ENCODE peak calls at places on chromosomes 12 and 14, in eight cellular contexts. One of them, this sample, is unnamed.

GRCh38 chr14:67975429-67975828 is 155.8 kb downstream of the RAD51B start:
- DNase-seq in endothelial cell: no peak
- DNase-seq in K562: no peak
- DNase-seq in fibroblast of lung: no peak
- DNase-seq in neural crest cell: no peak
- DNase-seq in neural progenitor cell: no peak
- DNase-seq in mammary epithelial cell: no peak
- DNase-seq in foreskin fibroblast: no peak
- DNase-seq in this sample: no peak

GRCh38 chr12:129489277-129489676 is 414.5 kb downstream of the TMEM132D start:
- DNase-seq in endothelial cell: no peak
- DNase-seq in K562: no peak
- DNase-seq in fibroblast of lung: no peak
- DNase-seq in neural crest cell: no peak
- DNase-seq in neural progenitor cell: no peak
- DNase-seq in mammary epithelial cell: no peak
- DNase-seq in foreskin fibroblast: no peak
- DNase-seq in this sample: no peak

GRCh38 chr14:78721756-78722455 is 551.7 kb downstream of the NRXN3 start:
- DNase-seq in endothelial cell: no peak
- DNase-seq in K562: no peak
- DNase-seq in fibroblast of lung: no peak
- DNase-seq in neural crest cell: no peak
- DNase-seq in neural progenitor cell: no peak
- DNase-seq in mammary epithelial cell: no peak
- DNase-seq in foreskin fibroblast: no peak
- DNase-seq in this sample: no peak

GRCh38 chr12:44873898-44874297 is 2.2 kb downstream of the NELL2 start:
- DNase-seq in endothelial cell: no peak
- DNase-seq in K562: peak
- DNase-seq in fibroblast of lung: peak
- DNase-seq in neural crest cell: no peak
- DNase-seq in neural progenitor cell: no peak
- DNase-seq in mammary epithelial cell: no peak
- DNase-seq in foreskin fibroblast: peak
- DNase-seq in this sample: peak

GRCh38 chr14:24162083-24162482 is 1.0 kb downstream of the IRF9 start:
- DNase-seq in endothelial cell: no peak
- DNase-seq in K562: no peak
- DNase-seq in fibroblast of lung: no peak
- DNase-seq in neural crest cell: no peak
- DNase-seq in neural progenitor cell: no peak
- DNase-seq in mammary epithelial cell: no peak
- DNase-seq in foreskin fibroblast: no peak
- DNase-seq in this sample: no peak

GRCh38 chr14:34994668-34995067 is 11.9 kb downstream of the SRP54 start:
- DNase-seq in endothelial cell: no peak
- DNase-seq in K562: no peak
- DNase-seq in fibroblast of lung: no peak
- DNase-seq in neural crest cell: no peak
- DNase-seq in neural progenitor cell: no peak
- DNase-seq in mammary epithelial cell: no peak
- DNase-seq in foreskin fibroblast: no peak
- DNase-seq in this sample: no peak

GRCh38 chr12:19373569-19373968 is 65.7 kb upstream of the AEBP2 start:
- DNase-seq in endothelial cell: no peak
- DNase-seq in K562: no peak
- DNase-seq in fibroblast of lung: peak
- DNase-seq in neural crest cell: no peak
- DNase-seq in neural progenitor cell: no peak
- DNase-seq in mammary epithelial cell: no peak
- DNase-seq in foreskin fibroblast: no peak
- DNase-seq in this sample: no peak

GRCh38 chr14:54438703-54439102 is 2.5 kb downstream of the CNIH1 start:
- DNase-seq in endothelial cell: no peak
- DNase-seq in K562: no peak
- DNase-seq in fibroblast of lung: no peak
- DNase-seq in neural crest cell: no peak
- DNase-seq in neural progenitor cell: no peak
- DNase-seq in mammary epithelial cell: peak
- DNase-seq in foreskin fibroblast: no peak
- DNase-seq in this sample: no peak

GRCh38 chr14:102415671-102416070 is 52.9 kb downstream of the TECPR2 start:
- DNase-seq in endothelial cell: no peak
- DNase-seq in K562: no peak
- DNase-seq in fibroblast of lung: no peak
- DNase-seq in neural crest cell: no peak
- DNase-seq in neural progenitor cell: no peak
- DNase-seq in mammary epithelial cell: no peak
- DNase-seq in foreskin fibroblast: no peak
- DNase-seq in this sample: no peak

GRCh38 chr14:67517083-67517482 is 16.0 kb upstream of the PLEKHH1 start:
- DNase-seq in endothelial cell: peak
- DNase-seq in K562: no peak
- DNase-seq in fibroblast of lung: no peak
- DNase-seq in neural crest cell: no peak
- DNase-seq in neural progenitor cell: peak
- DNase-seq in mammary epithelial cell: no peak
- DNase-seq in foreskin fibroblast: no peak
- DNase-seq in this sample: no peak

GRCh38 chr14:97058071-97058470 is 260.9 kb downstream of the VRK1 start:
- DNase-seq in endothelial cell: no peak
- DNase-seq in K562: no peak
- DNase-seq in fibroblast of lung: no peak
- DNase-seq in neural crest cell: no peak
- DNase-seq in neural progenitor cell: no peak
- DNase-seq in mammary epithelial cell: no peak
- DNase-seq in foreskin fibroblast: no peak
- DNase-seq in this sample: no peak

GRCh38 chr12:7142057-7142644 is 12.0 kb downstream of the CLSTN3 start:
- DNase-seq in endothelial cell: peak
- DNase-seq in K562: peak
- DNase-seq in fibroblast of lung: peak
- DNase-seq in neural crest cell: peak
- DNase-seq in neural progenitor cell: peak
- DNase-seq in mammary epithelial cell: peak
- DNase-seq in foreskin fibroblast: no peak
- DNase-seq in this sample: peak

GRCh38 chr14:51625170-51625569 is 26.5 kb upstream of the FRMD6 start:
- DNase-seq in endothelial cell: no peak
- DNase-seq in K562: no peak
- DNase-seq in fibroblast of lung: no peak
- DNase-seq in neural crest cell: no peak
- DNase-seq in neural progenitor cell: no peak
- DNase-seq in mammary epithelial cell: no peak
- DNase-seq in foreskin fibroblast: no peak
- DNase-seq in this sample: no peak

GRCh38 chr12:125193798-125194562 is 128.7 kb downstream of the AACS start:
- DNase-seq in endothelial cell: no peak
- DNase-seq in K562: peak
- DNase-seq in fibroblast of lung: no peak
- DNase-seq in neural crest cell: no peak
- DNase-seq in neural progenitor cell: peak
- DNase-seq in mammary epithelial cell: peak
- DNase-seq in foreskin fibroblast: peak
- DNase-seq in this sample: no peak

GRCh38 chr12:27260746-27261145 is 16.7 kb downstream of the STK38L start:
- DNase-seq in endothelial cell: no peak
- DNase-seq in K562: no peak
- DNase-seq in fibroblast of lung: peak
- DNase-seq in neural crest cell: no peak
- DNase-seq in neural progenitor cell: no peak
- DNase-seq in mammary epithelial cell: peak
- DNase-seq in foreskin fibroblast: no peak
- DNase-seq in this sample: no peak

GRCh38 chr14:56199976-56200577 is 81.9 kb downstream of the PELI2 start:
- DNase-seq in endothelial cell: no peak
- DNase-seq in K562: no peak
- DNase-seq in fibroblast of lung: peak
- DNase-seq in neural crest cell: no peak
- DNase-seq in neural progenitor cell: no peak
- DNase-seq in mammary epithelial cell: no peak
- DNase-seq in foreskin fibroblast: no peak
- DNase-seq in this sample: no peak

GRCh38 chr12:4388032-4388431 is 8.5 kb upstream of the FGF23 start:
- DNase-seq in endothelial cell: no peak
- DNase-seq in K562: no peak
- DNase-seq in fibroblast of lung: no peak
- DNase-seq in neural crest cell: no peak
- DNase-seq in neural progenitor cell: no peak
- DNase-seq in mammary epithelial cell: no peak
- DNase-seq in foreskin fibroblast: no peak
- DNase-seq in this sample: no peak

GRCh38 chr12:65756956-65757511 is 67.2 kb upstream of the HMGA2 start:
- DNase-seq in endothelial cell: no peak
- DNase-seq in K562: no peak
- DNase-seq in fibroblast of lung: no peak
- DNase-seq in neural crest cell: no peak
- DNase-seq in neural progenitor cell: no peak
- DNase-seq in mammary epithelial cell: no peak
- DNase-seq in foreskin fibroblast: peak
- DNase-seq in this sample: peak

GRCh38 chr14:92586001-92586947 is 72.7 kb downstream of the RIN3 start:
- DNase-seq in endothelial cell: no peak
- DNase-seq in K562: no peak
- DNase-seq in fibroblast of lung: peak
- DNase-seq in neural crest cell: no peak
- DNase-seq in neural progenitor cell: no peak
- DNase-seq in mammary epithelial cell: peak
- DNase-seq in foreskin fibroblast: peak
- DNase-seq in this sample: no peak

GRCh38 chr12:122978507-122978955 is 1.9 kb upstream of the ARL6IP4 start:
- DNase-seq in endothelial cell: no peak
- DNase-seq in K562: no peak
- DNase-seq in fibroblast of lung: no peak
- DNase-seq in neural crest cell: no peak
- DNase-seq in neural progenitor cell: no peak
- DNase-seq in mammary epithelial cell: no peak
- DNase-seq in foreskin fibroblast: no peak
- DNase-seq in this sample: no peak

DNA sequence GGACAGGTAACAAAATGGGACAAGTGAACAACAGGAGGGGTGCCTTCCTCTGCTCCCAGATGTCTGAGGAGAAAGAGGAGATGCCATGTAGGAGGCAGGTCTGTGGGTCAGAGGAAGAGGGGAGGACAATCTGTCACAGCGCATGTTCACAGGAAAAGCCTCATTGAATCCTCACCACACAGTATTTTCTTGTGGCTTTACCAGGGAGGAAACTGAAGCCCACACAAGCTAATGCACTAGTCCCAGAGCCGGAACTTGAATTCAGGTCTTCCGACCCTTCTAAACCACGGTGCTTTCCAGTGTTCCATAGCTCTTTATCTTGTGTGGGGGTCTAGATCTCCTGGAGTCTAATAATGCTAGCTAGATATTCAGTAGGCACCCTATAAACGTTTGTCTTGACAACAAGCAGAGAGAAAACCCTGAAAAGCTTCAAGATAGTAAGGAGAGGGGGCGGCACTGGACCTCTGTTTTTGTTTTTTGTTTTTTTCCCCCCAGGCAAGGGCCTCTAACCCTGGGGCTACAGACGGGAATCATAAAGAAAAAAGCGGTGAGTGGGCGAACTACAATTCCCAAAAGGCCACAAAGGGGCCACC is 374 bp upstream of the SHMT2 start:
- DNase-seq in endothelial cell: no peak
- DNase-seq in K562: no peak
- DNase-seq in fibroblast of lung: no peak
- DNase-seq in neural crest cell: no peak
- DNase-seq in neural progenitor cell: no peak
- DNase-seq in mammary epithelial cell: no peak
- DNase-seq in foreskin fibroblast: no peak
- DNase-seq in this sample: no peak
- TF ChIP-seq CTCF in endothelial cell: no peak
- TF ChIP-seq CTCF in K562: peak
- TF ChIP-seq CTCF in fibroblast of lung: no peak
- TF ChIP-seq CTCF in neural crest cell: no peak
- TF ChIP-seq CTCF in neural progenitor cell: no peak
- TF ChIP-seq CTCF in mammary epithelial cell: no peak
- TF ChIP-seq CTCF in foreskin fibroblast: no peak
- TF ChIP-seq CTCF in this sample: no peak

GRCh38 chr14:64979336-64980074 is 7.2 kb upstream of the FNTB start:
- DNase-seq in endothelial cell: no peak
- DNase-seq in K562: no peak
- DNase-seq in fibroblast of lung: peak
- DNase-seq in neural crest cell: no peak
- DNase-seq in neural progenitor cell: no peak
- DNase-seq in mammary epithelial cell: no peak
- DNase-seq in foreskin fibroblast: peak
- DNase-seq in this sample: no peak
- TF ChIP-seq CTCF in endothelial cell: no peak
- TF ChIP-seq CTCF in K562: no peak
- TF ChIP-seq CTCF in fibroblast of lung: no peak
- TF ChIP-seq CTCF in neural crest cell: no peak
- TF ChIP-seq CTCF in neural progenitor cell: no peak
- TF ChIP-seq CTCF in mammary epithelial cell: no peak
- TF ChIP-seq CTCF in foreskin fibroblast: no peak
- TF ChIP-seq CTCF in this sample: no peak

GRCh38 chr12:2455410-2455809 is 339.4 kb upstream of the FKBP4 start:
- DNase-seq in endothelial cell: no peak
- DNase-seq in K562: no peak
- DNase-seq in fibroblast of lung: no peak
- DNase-seq in neural crest cell: no peak
- DNase-seq in neural progenitor cell: no peak
- DNase-seq in mammary epithelial cell: no peak
- DNase-seq in foreskin fibroblast: no peak
- DNase-seq in this sample: no peak
- TF ChIP-seq CTCF in endothelial cell: no peak
- TF ChIP-seq CTCF in K562: no peak
- TF ChIP-seq CTCF in fibroblast of lung: no peak
- TF ChIP-seq CTCF in neural crest cell: no peak
- TF ChIP-seq CTCF in neural progenitor cell: no peak
- TF ChIP-seq CTCF in mammary epithelial cell: no peak
- TF ChIP-seq CTCF in foreskin fibroblast: no peak
- TF ChIP-seq CTCF in this sample: no peak

GRCh38 chr12:12399161-12399560 is 42.3 kb downstream of the BORCS5 start:
- DNase-seq in endothelial cell: no peak
- DNase-seq in K562: no peak
- DNase-seq in fibroblast of lung: no peak
- DNase-seq in neural crest cell: no peak
- DNase-seq in neural progenitor cell: no peak
- DNase-seq in mammary epithelial cell: no peak
- DNase-seq in foreskin fibroblast: no peak
- DNase-seq in this sample: no peak

GRCh38 chr12:12399906-12400305 is 43.0 kb downstream of the BORCS5 start:
- DNase-seq in endothelial cell: no peak
- DNase-seq in K562: no peak
- DNase-seq in fibroblast of lung: no peak
- DNase-seq in neural crest cell: no peak
- DNase-seq in neural progenitor cell: no peak
- DNase-seq in mammary epithelial cell: no peak
- DNase-seq in foreskin fibroblast: no peak
- DNase-seq in this sample: no peak

GRCh38 chr12:12396727-12397126 is 39.8 kb downstream of the BORCS5 start:
- DNase-seq in endothelial cell: no peak
- DNase-seq in K562: no peak
- DNase-seq in fibroblast of lung: no peak
- DNase-seq in neural crest cell: no peak
- DNase-seq in neural progenitor cell: no peak
- DNase-seq in mammary epithelial cell: no peak
- DNase-seq in foreskin fibroblast: no peak
- DNase-seq in this sample: no peak

GRCh38 chr12:12397184-12397583 is 40.3 kb downstream of the BORCS5 start:
- DNase-seq in endothelial cell: no peak
- DNase-seq in K562: no peak
- DNase-seq in fibroblast of lung: no peak
- DNase-seq in neural crest cell: no peak
- DNase-seq in neural progenitor cell: no peak
- DNase-seq in mammary epithelial cell: no peak
- DNase-seq in foreskin fibroblast: no peak
- DNase-seq in this sample: no peak

GRCh38 chr12:12398026-12398859 is 41.4 kb downstream of the BORCS5 start:
- DNase-seq in endothelial cell: no peak
- DNase-seq in K562: no peak
- DNase-seq in fibroblast of lung: peak
- DNase-seq in neural crest cell: no peak
- DNase-seq in neural progenitor cell: no peak
- DNase-seq in mammary epithelial cell: peak
- DNase-seq in foreskin fibroblast: peak
- DNase-seq in this sample: no peak
- TF ChIP-seq CTCF in endothelial cell: no peak
- TF ChIP-seq CTCF in K562: peak
- TF ChIP-seq CTCF in fibroblast of lung: no peak
- TF ChIP-seq CTCF in neural crest cell: no peak
- TF ChIP-seq CTCF in neural progenitor cell: no peak
- TF ChIP-seq CTCF in mammary epithelial cell: peak
- TF ChIP-seq CTCF in foreskin fibroblast: no peak
- TF ChIP-seq CTCF in this sample: no peak

This sample was measured in GM13976.